ENCODE peak calls at places on chromosomes 12 and 14, in nine cellular contexts. W, X, R, G, N, C, Y, V and P are unnamed samples.

GRCh38 chr12:12474471-12474928 is 88.2 kb downstream of the DUSP16 start:
- DNase-seq in X (no peak), W (peak; percentile 19), N (no peak), G (no peak), R (no peak), C (no peak), V (no peak), Y (no peak), P (no peak)

GRCh38 chr14:30725763-30726162 is 103.6 kb downstream of the SCFD1 start:
- DNase-seq in G (no peak), Y (no peak), V (no peak), N (no peak), R (no peak), X (no peak), W (no peak), C (no peak), P (no peak)

GRCh38 chr14:103372017-103372416 is 13.2 kb upstream of the MARK3 start:
- DNase-seq in X (no peak), N (no peak), R (no peak), Y (no peak), W (no peak), G (peak; percentile 31), C (no peak), V (no peak), P (no peak)

GRCh38 chr14:76774471-76775158 is 13.3 kb downstream of the VASH1 start:
- DNase-seq in X (no peak), N (no peak), Y (no peak), V (no peak), C (no peak), G (no peak), W (no peak), R (no peak), P (no peak)

GRCh38 chr12:122106891-122107660 is 28.5 kb downstream of the MLXIP start:
- DNase-seq in C (no peak), X (no peak), R (no peak), W (no peak), V (no peak), N (no peak), Y (no peak), G (no peak), P (peak; percentile 91)

GRCh38 chr14:102917056-102917385 is 5.4 kb upstream of the AMN start:
- DNase-seq in W (no peak), N (no peak), R (no peak), Y (no peak), X (no peak), C (no peak), V (no peak), G (no peak), P (no peak)

GRCh38 chr14:90658541-90658967 is 157.7 kb downstream of the TTC7B start:
- DNase-seq in C (no peak), G (no peak), R (peak; percentile 90), X (no peak), V (no peak), W (no peak), Y (peak; percentile 28), N (no peak), P (peak; percentile 58)

GRCh38 chr12:62542814-62543213 is 76.2 kb downstream of the MON2 start:
- DNase-seq in X (no peak), G (no peak), C (no peak), R (no peak), N (no peak), Y (no peak), W (no peak), V (no peak), P (no peak)

GRCh38 chr12:122471324-122472226 is 29.2 kb downstream of the ZCCHC8 start:
- DNase-seq in V (peak; percentile 59), X (no peak), R (peak; percentile 77), N (no peak), W (no peak), G (peak; percentile 83), C (peak; percentile 41), Y (peak; percentile 55), P (no peak)

GRCh38 chr12:108856428-108857157 is 790 bp downstream of the SSH1 start:
- DNase-seq in Y (no peak), G (peak; percentile 73), N (no peak), V (no peak), C (no peak), X (peak; percentile 26), R (no peak), W (peak; percentile 77), P (peak; percentile 84)

GRCh38 chr12:104337030-104337558 is 33.6 kb downstream of the EID3 start:
- DNase-seq in Y (no peak), W (no peak), X (no peak), V (no peak), R (no peak), G (no peak), C (no peak), N (no peak), P (no peak)

GRCh38 chr12:101695698-101696097 is 1.7 kb upstream of the CHPT1 start:
- DNase-seq in Y (no peak), W (no peak), N (no peak), R (no peak), C (no peak), X (no peak), G (no peak), V (no peak), P (no peak)

GRCh38 chr14:37985826-37986470 is 221.8 kb upstream of the SSTR1 start:
- DNase-seq in G (peak; percentile 55), Y (peak; percentile 50), X (peak; percentile 59), R (peak; percentile 38), V (peak; percentile 11), N (peak; percentile 4), W (peak; percentile 35), C (peak; percentile 45), P (peak; percentile 28)

GRCh38 chr14:74302160-74302628 is 540 bp downstream of the ABCD4 start:
- DNase-seq in N (no peak), G (peak; percentile 51), Y (peak; percentile 64), X (no peak), V (no peak), C (peak; percentile 20), W (peak; percentile 28), R (peak; percentile 79), P (no peak)

GRCh38 chr12:42936991-42937390 is 347.4 kb upstream of the PRICKLE1 start:
- DNase-seq in G (no peak), X (no peak), N (no peak), V (no peak), R (peak; percentile 47), W (no peak), Y (no peak), C (no peak), P (no peak)

GRCh38 chr14:94348836-94349235 is 25.7 kb upstream of the SERPINA6 start:
- DNase-seq in X (no peak), N (no peak), C (no peak), R (no peak), V (no peak), G (no peak), W (no peak), Y (no peak), P (no peak)

GRCh38 chr12:50018968-50019367 is 6.3 kb downstream of the RACGAP1 start:
- DNase-seq in W (no peak), N (no peak), G (no peak), C (no peak), V (no peak), R (no peak), Y (no peak), X (no peak), P (no peak)

GRCh38 chr12:49801141-49802063 is 26.8 kb downstream of the NCKAP5L start:
- DNase-seq in R (no peak), Y (no peak), X (no peak), V (no peak), W (no peak), N (no peak), C (no peak), G (no peak), P (no peak)

GRCh38 chr12:47088021-47088944 is 8.5 kb upstream of the AMIGO2 start:
- DNase-seq in R (no peak), W (no peak), V (no peak), N (no peak), C (peak; percentile 73), G (peak; percentile 94), Y (peak; percentile 41), X (no peak), P (no peak)

GRCh38 chr12:96208801-96209534 is 14.8 kb downstream of the ELK3 start:
- DNase-seq in V (no peak), W (no peak), G (no peak), R (peak; percentile 57), N (no peak), Y (no peak), X (no peak), C (no peak), P (no peak)

GRCh38 chr12:59087077-59087673 is 166.9 kb upstream of the LRIG3 start:
- DNase-seq in C (no peak), R (no peak), N (no peak), V (no peak), Y (no peak), X (no peak), G (no peak), W (no peak), P (no peak)

GRCh38 chr12:67482751-67483661 is 165.5 kb upstream of the DYRK2 start:
- DNase-seq in N (peak; percentile 70), C (peak; percentile 13), R (peak; percentile 97), V (peak; percentile 1), G (no peak), X (no peak), W (peak; percentile 73), Y (peak; percentile 80), P (no peak)

GRCh38 chr12:76549131-76549530 is 10.4 kb downstream of the OSBPL8 start:
- DNase-seq in V (no peak), X (no peak), G (no peak), N (no peak), C (no peak), R (no peak), Y (no peak), W (no peak), P (no peak)

GRCh38 chr12:20588057-20588456 is 107.1 kb upstream of the SLCO1C1 start:
- DNase-seq in G (no peak), X (no peak), R (no peak), Y (no peak), V (no peak), N (no peak), W (no peak), C (peak; percentile 80), P (no peak)

GRCh38 chr14:68510201-68510600 is 282.7 kb downstream of the ZFP36L1 start:
- DNase-seq in Y (no peak), V (no peak), C (no peak), W (no peak), N (no peak), X (no peak), G (no peak), R (no peak), P (peak; percentile 48)

GRCh38 chr14:96117101-96117897 is 78.1 kb downstream of the C14orf132 start:
- DNase-seq in V (no peak), R (no peak), G (no peak), C (peak; percentile 28), N (no peak), X (no peak), Y (peak; percentile 57), W (no peak), P (no peak)

GRCh38 chr14:101598571-101599233 is 37.4 kb downstream of the DIO3 start:
- DNase-seq in V (no peak), N (no peak), W (no peak), R (no peak), G (no peak), Y (peak; percentile 80), X (no peak), C (no peak), P (no peak)

GRCh38 chr12:109475993-109476806 is 900 bp downstream of the KCTD10 start:
- DNase-seq in X (no peak), V (no peak), W (no peak), R (no peak), C (no peak), G (no peak), N (no peak), Y (no peak), P (no peak)

GRCh38 chr14:100654814-100655795 is 67.9 kb upstream of the BEGAIN start:
- DNase-seq in N (peak; percentile 16), Y (no peak), W (peak; percentile 23), C (peak; percentile 21), X (peak; percentile 76), G (peak; percentile 30), V (no peak), R (no peak), P (no peak)

GRCh38 chr12:53595212-53595611 is 31.0 kb downstream of the ATF7 start:
- DNase-seq in R (no peak), X (no peak), C (no peak), N (no peak), W (no peak), Y (no peak), V (no peak), G (no peak), P (no peak)